ENCODE peak calls at places on chromosomes 5 and 9, in seven cellular contexts. One of them, this sample, is unnamed.

GRCh38 chr5:88207575-88207974 is 61.1 kb downstream of the TMEM161B start:
- DNase-seq in hypothalamus: no peak
- DNase-seq in hippocampal formation: no peak
- DNase-seq in CD8-positive, alpha-beta T cell: no peak
- DNase-seq in T-helper 2 cell: no peak
- DNase-seq in RCC 7860: no peak
- DNase-seq in ACHN: no peak
- DNase-seq in this sample: no peak

GRCh38 chr5:78690593-78690972 is 42.0 kb upstream of the LHFPL2 start:
- DNase-seq in hippocampal formation: no peak
- DNase-seq in T-helper 2 cell: no peak
- DNase-seq in ACHN: no peak
- DNase-seq in hypothalamus: no peak
- DNase-seq in RCC 7860: no peak
- DNase-seq in CD8-positive, alpha-beta T cell: no peak
- DNase-seq in this sample: no peak

GRCh38 chr5:133298447-133298846 is 246.6 kb downstream of the HSPA4 start:
- DNase-seq in RCC 7860: no peak
- DNase-seq in hypothalamus: no peak
- DNase-seq in T-helper 2 cell: no peak
- DNase-seq in ACHN: no peak
- DNase-seq in CD8-positive, alpha-beta T cell: no peak
- DNase-seq in hippocampal formation: no peak
- DNase-seq in this sample: no peak

GRCh38 chr5:114447084-114447773 is 85.4 kb downstream of the KCNN2 start:
- DNase-seq in ACHN: no peak
- DNase-seq in CD8-positive, alpha-beta T cell: no peak
- DNase-seq in hypothalamus: no peak
- DNase-seq in RCC 7860: no peak
- DNase-seq in T-helper 2 cell: no peak
- DNase-seq in hippocampal formation: no peak
- DNase-seq in this sample: no peak

GRCh38 chr9:14403112-14403511 is 89.2 kb upstream of the NFIB start:
- DNase-seq in ACHN: no peak
- DNase-seq in CD8-positive, alpha-beta T cell: no peak
- DNase-seq in hypothalamus: peak
- DNase-seq in RCC 7860: no peak
- DNase-seq in T-helper 2 cell: no peak
- DNase-seq in hippocampal formation: no peak
- DNase-seq in this sample: no peak

GRCh38 chr5:151870820-151871219 is 53.8 kb downstream of the GLRA1 start:
- DNase-seq in ACHN: peak
- DNase-seq in hippocampal formation: no peak
- DNase-seq in hypothalamus: no peak
- DNase-seq in RCC 7860: peak
- DNase-seq in T-helper 2 cell: no peak
- DNase-seq in CD8-positive, alpha-beta T cell: no peak
- DNase-seq in this sample: no peak

GRCh38 chr5:151031554-151031953 is 11.2 kb downstream of the GPX3 start:
- DNase-seq in CD8-positive, alpha-beta T cell: no peak
- DNase-seq in hypothalamus: no peak
- DNase-seq in ACHN: no peak
- DNase-seq in hippocampal formation: no peak
- DNase-seq in T-helper 2 cell: no peak
- DNase-seq in RCC 7860: no peak
- DNase-seq in this sample: no peak

GRCh38 chr9:74570879-74571512 is 73.9 kb downstream of the RORB start:
- DNase-seq in hypothalamus: peak
- DNase-seq in RCC 7860: peak
- DNase-seq in hippocampal formation: peak
- DNase-seq in CD8-positive, alpha-beta T cell: no peak
- DNase-seq in ACHN: peak
- DNase-seq in T-helper 2 cell: no peak
- DNase-seq in this sample: no peak

GRCh38 chr5:56164371-56164770 is 68.8 kb downstream of the ANKRD55 start:
- DNase-seq in CD8-positive, alpha-beta T cell: no peak
- DNase-seq in hippocampal formation: peak
- DNase-seq in ACHN: no peak
- DNase-seq in T-helper 2 cell: no peak
- DNase-seq in hypothalamus: peak
- DNase-seq in RCC 7860: no peak
- DNase-seq in this sample: no peak

GRCh38 chr9:105044458-105044857 is 116.5 kb upstream of the ABCA1 start:
- DNase-seq in RCC 7860: no peak
- DNase-seq in hypothalamus: no peak
- DNase-seq in CD8-positive, alpha-beta T cell: no peak
- DNase-seq in T-helper 2 cell: no peak
- DNase-seq in ACHN: no peak
- DNase-seq in hippocampal formation: peak
- DNase-seq in this sample: no peak

GRCh38 chr9:82495884-82496777 is 507.6 kb downstream of the SPATA31D1 start:
- DNase-seq in CD8-positive, alpha-beta T cell: no peak
- DNase-seq in ACHN: no peak
- DNase-seq in RCC 7860: no peak
- DNase-seq in hippocampal formation: no peak
- DNase-seq in hypothalamus: no peak
- DNase-seq in T-helper 2 cell: no peak
- DNase-seq in this sample: no peak

GRCh38 chr9:69295872-69296562 is 29.0 kb upstream of the ENTREP1 start:
- DNase-seq in ACHN: no peak
- DNase-seq in T-helper 2 cell: no peak
- DNase-seq in RCC 7860: no peak
- DNase-seq in hippocampal formation: no peak
- DNase-seq in hypothalamus: no peak
- DNase-seq in CD8-positive, alpha-beta T cell: no peak
- DNase-seq in this sample: no peak

GRCh38 chr5:14183187-14183939 is 40.2 kb downstream of the TRIO start:
- DNase-seq in hippocampal formation: no peak
- DNase-seq in CD8-positive, alpha-beta T cell: no peak
- DNase-seq in hypothalamus: no peak
- DNase-seq in ACHN: no peak
- DNase-seq in RCC 7860: no peak
- DNase-seq in T-helper 2 cell: no peak
- DNase-seq in this sample: no peak

GRCh38 chr5:14809369-14810144 is 62.0 kb downstream of the ANKH start:
- DNase-seq in ACHN: peak
- DNase-seq in hippocampal formation: peak
- DNase-seq in T-helper 2 cell: peak
- DNase-seq in hypothalamus: peak
- DNase-seq in CD8-positive, alpha-beta T cell: peak
- DNase-seq in RCC 7860: peak
- DNase-seq in this sample: peak

This sample was measured in CD4-positive, alpha-beta memory T cell.